ENCODE peak calls at places on chromosomes 5 and 9, in four cellular contexts. One of them, this sample, is unnamed.
A peak's percentile ranks its signal among the peaks of the same experiment; 100 is the strongest.

GRCh38 chr5:155010881-155011280 is 2.7 kb upstream of the KIF4B start:
- DNase-seq in fibroblast of villous mesenchyme: no peak
- DNase-seq in spleen: no peak
- DNase-seq in astrocyte: no peak
- DNase-seq in this sample: no peak

GRCh38 chr5:32523625-32524024 is 61.7 kb upstream of the SUB1 start:
- DNase-seq in fibroblast of villous mesenchyme: no peak
- DNase-seq in spleen: no peak
- DNase-seq in astrocyte: no peak
- DNase-seq in this sample: no peak

GRCh38 chr9:489198-490197 is 274.8 kb downstream of the DOCK8 start:
- DNase-seq in fibroblast of villous mesenchyme: no peak
- DNase-seq in spleen: no peak
- DNase-seq in astrocyte: no peak
- DNase-seq in this sample: no peak

GRCh38 chr5:56698463-56699381 is 116.6 kb upstream of the MAP3K1 start:
- DNase-seq in fibroblast of villous mesenchyme: no peak
- DNase-seq in spleen: no peak
- DNase-seq in astrocyte: no peak
- DNase-seq in this sample: no peak

GRCh38 chr9:136204838-136205706 is at the start of gene LHX3:
- DNase-seq in fibroblast of villous mesenchyme: peak; percentile 16
- DNase-seq in spleen: no peak
- DNase-seq in astrocyte: no peak
- DNase-seq in this sample: no peak

GRCh38 chr9:11992866-11993265 is 700.3 kb upstream of the TYRP1 start:
- DNase-seq in fibroblast of villous mesenchyme: no peak
- DNase-seq in spleen: no peak
- DNase-seq in astrocyte: no peak
- DNase-seq in this sample: no peak

GRCh38 chr9:135228345-135228982 is 141.0 kb downstream of the OLFM1 start:
- DNase-seq in fibroblast of villous mesenchyme: no peak
- DNase-seq in spleen: no peak
- DNase-seq in astrocyte: no peak
- DNase-seq in this sample: no peak

GRCh38 chr5:68297656-68298055 is 82.1 kb downstream of the PIK3R1 start:
- DNase-seq in fibroblast of villous mesenchyme: no peak
- DNase-seq in spleen: no peak
- DNase-seq in astrocyte: no peak
- DNase-seq in this sample: no peak

GRCh38 chr9:69097053-69097452 is 61.5 kb downstream of the FXN start:
- DNase-seq in fibroblast of villous mesenchyme: peak; percentile 82
- DNase-seq in spleen: no peak
- DNase-seq in astrocyte: peak; percentile 82
- DNase-seq in this sample: peak; percentile 80

GRCh38 chr5:139658928-139659667 is 10.9 kb downstream of the CXXC5 start:
- DNase-seq in fibroblast of villous mesenchyme: peak; percentile 83
- DNase-seq in spleen: no peak
- DNase-seq in astrocyte: peak; percentile 74
- DNase-seq in this sample: no peak

GRCh38 chr9:80437825-80438224 is 866.1 kb downstream of the TLE4 start:
- DNase-seq in fibroblast of villous mesenchyme: no peak
- DNase-seq in spleen: no peak
- DNase-seq in astrocyte: no peak
- DNase-seq in this sample: peak; percentile 45

GRCh38 chr9:127004946-127005769 is 90.6 kb downstream of the RALGPS1 start:
- DNase-seq in fibroblast of villous mesenchyme: peak; percentile 25
- DNase-seq in spleen: no peak
- DNase-seq in astrocyte: peak; percentile 67
- DNase-seq in this sample: peak; percentile 40

GRCh38 chr5:96868603-96869371 is 7.5 kb upstream of the ERAP2 start:
- DNase-seq in fibroblast of villous mesenchyme: peak; percentile 76
- DNase-seq in spleen: no peak
- DNase-seq in astrocyte: peak; percentile 62
- DNase-seq in this sample: no peak

GRCh38 chr5:174110290-174110689 is 64.8 kb downstream of the NSG2 start:
- DNase-seq in fibroblast of villous mesenchyme: no peak
- DNase-seq in spleen: no peak
- DNase-seq in astrocyte: no peak
- DNase-seq in this sample: no peak

GRCh38 chr5:93790401-93790800 is 49.0 kb upstream of the POU5F2 start:
- DNase-seq in fibroblast of villous mesenchyme: peak; percentile 38
- DNase-seq in spleen: no peak
- DNase-seq in astrocyte: peak; percentile 32
- DNase-seq in this sample: no peak

GRCh38 chr5:34542818-34543217 is 113.3 kb upstream of the RAI14 start:
- DNase-seq in fibroblast of villous mesenchyme: no peak
- DNase-seq in spleen: no peak
- DNase-seq in astrocyte: no peak
- DNase-seq in this sample: no peak

GRCh38 chr5:38446029-38446522 is 110.4 kb downstream of the LIFR start:
- DNase-seq in fibroblast of villous mesenchyme: no peak
- DNase-seq in spleen: no peak
- DNase-seq in astrocyte: no peak
- DNase-seq in this sample: no peak

GRCh38 chr5:140168371-140168770 is 6.6 kb upstream of the CYSTM1 start:
- DNase-seq in fibroblast of villous mesenchyme: no peak
- DNase-seq in spleen: no peak
- DNase-seq in astrocyte: no peak
- DNase-seq in this sample: no peak

GRCh38 chr9:32486839-32487562 is 39.0 kb downstream of the RIGI start:
- DNase-seq in fibroblast of villous mesenchyme: no peak
- DNase-seq in spleen: no peak
- DNase-seq in astrocyte: peak; percentile 17
- DNase-seq in this sample: no peak

GRCh38 chr5:80184235-80185023 is 71.4 kb downstream of the SERINC5 start:
- DNase-seq in fibroblast of villous mesenchyme: no peak
- DNase-seq in spleen: no peak
- DNase-seq in astrocyte: no peak
- DNase-seq in this sample: no peak

GRCh38 chr5:111748304-111748763 is 8.7 kb downstream of the NREP start:
- DNase-seq in fibroblast of villous mesenchyme: peak; percentile 57
- DNase-seq in spleen: no peak
- DNase-seq in astrocyte: peak; percentile 97
- DNase-seq in this sample: no peak

GRCh38 chr5:34656001-34656699 is at the start of gene RAI14:
- DNase-seq in fibroblast of villous mesenchyme: peak; percentile 89
- DNase-seq in spleen: peak; percentile 88
- DNase-seq in astrocyte: peak; percentile 73
- DNase-seq in this sample: no peak

GRCh38 chr5:58411372-58411771 is 48.5 kb downstream of the PLK2 start:
- DNase-seq in fibroblast of villous mesenchyme: no peak
- DNase-seq in spleen: no peak
- DNase-seq in astrocyte: peak; percentile 10
- DNase-seq in this sample: peak; percentile 71

GRCh38 chr5:759781-760362 is 24.7 kb downstream of the ZDHHC11B start:
- DNase-seq in fibroblast of villous mesenchyme: no peak
- DNase-seq in spleen: peak; percentile 70
- DNase-seq in astrocyte: no peak
- DNase-seq in this sample: no peak

GRCh38 chr5:106376522-106376921 is 1294.2 kb downstream of the EFNA5 start:
- DNase-seq in fibroblast of villous mesenchyme: peak; percentile 8
- DNase-seq in spleen: no peak
- DNase-seq in astrocyte: peak; percentile 86
- DNase-seq in this sample: peak; percentile 86

GRCh38 chr5:1152156-1152555 is 40.3 kb upstream of the SLC12A7 start:
- DNase-seq in fibroblast of villous mesenchyme: no peak
- DNase-seq in spleen: peak; percentile 85
- DNase-seq in astrocyte: no peak
- DNase-seq in this sample: no peak

GRCh38 chr5:9766581-9766980 is 136.4 kb upstream of the TAS2R1 start:
- DNase-seq in fibroblast of villous mesenchyme: no peak
- DNase-seq in spleen: no peak
- DNase-seq in astrocyte: peak; percentile 16
- DNase-seq in this sample: no peak

GRCh38 chr5:116640236-116640635 is 65.6 kb upstream of the SEMA6A start:
- DNase-seq in fibroblast of villous mesenchyme: no peak
- DNase-seq in spleen: no peak
- DNase-seq in astrocyte: no peak
- DNase-seq in this sample: no peak

GRCh38 chr5:177507165-177507564 is 2.5 kb downstream of the DOK3 start:
- DNase-seq in fibroblast of villous mesenchyme: peak; percentile 9
- DNase-seq in spleen: no peak
- DNase-seq in astrocyte: no peak
- DNase-seq in this sample: no peak

GRCh38 chr9:93698140-93698908 is 121.9 kb downstream of the PHF2 start:
- DNase-seq in fibroblast of villous mesenchyme: no peak
- DNase-seq in spleen: peak; percentile 62
- DNase-seq in astrocyte: no peak
- DNase-seq in this sample: no peak

DNA sequence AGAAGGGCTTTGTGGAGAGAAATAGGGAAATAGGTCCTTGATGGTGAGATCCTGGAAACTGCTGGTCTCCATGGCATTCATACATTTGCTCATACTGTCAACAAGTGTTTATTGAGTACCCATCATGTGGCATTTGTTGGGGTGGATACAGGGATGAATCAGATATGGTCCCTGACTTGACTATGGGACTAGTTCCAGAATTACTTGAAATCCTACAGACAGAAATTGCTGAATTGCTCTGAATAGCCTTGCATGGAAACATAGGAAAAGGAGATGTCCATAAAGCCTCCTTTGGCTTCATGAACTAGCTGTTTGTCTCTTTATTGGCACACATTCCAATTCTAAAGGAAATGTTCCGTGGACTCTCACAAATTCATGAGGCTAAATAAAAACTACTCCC is 122.3 kb upstream of the C6 start:
- DNase-seq in fibroblast of villous mesenchyme: no peak
- DNase-seq in spleen: no peak
- DNase-seq in astrocyte: no peak
- DNase-seq in this sample: no peak
- H3K4me3 ChIP-seq in fibroblast of villous mesenchyme: no peak overlapping the region
- H3K4me3 ChIP-seq in spleen: no peak overlapping the region
- H3K4me3 ChIP-seq in astrocyte: no peak overlapping the region
- H3K4me3 ChIP-seq in this sample: no peak overlapping the region

DNA sequence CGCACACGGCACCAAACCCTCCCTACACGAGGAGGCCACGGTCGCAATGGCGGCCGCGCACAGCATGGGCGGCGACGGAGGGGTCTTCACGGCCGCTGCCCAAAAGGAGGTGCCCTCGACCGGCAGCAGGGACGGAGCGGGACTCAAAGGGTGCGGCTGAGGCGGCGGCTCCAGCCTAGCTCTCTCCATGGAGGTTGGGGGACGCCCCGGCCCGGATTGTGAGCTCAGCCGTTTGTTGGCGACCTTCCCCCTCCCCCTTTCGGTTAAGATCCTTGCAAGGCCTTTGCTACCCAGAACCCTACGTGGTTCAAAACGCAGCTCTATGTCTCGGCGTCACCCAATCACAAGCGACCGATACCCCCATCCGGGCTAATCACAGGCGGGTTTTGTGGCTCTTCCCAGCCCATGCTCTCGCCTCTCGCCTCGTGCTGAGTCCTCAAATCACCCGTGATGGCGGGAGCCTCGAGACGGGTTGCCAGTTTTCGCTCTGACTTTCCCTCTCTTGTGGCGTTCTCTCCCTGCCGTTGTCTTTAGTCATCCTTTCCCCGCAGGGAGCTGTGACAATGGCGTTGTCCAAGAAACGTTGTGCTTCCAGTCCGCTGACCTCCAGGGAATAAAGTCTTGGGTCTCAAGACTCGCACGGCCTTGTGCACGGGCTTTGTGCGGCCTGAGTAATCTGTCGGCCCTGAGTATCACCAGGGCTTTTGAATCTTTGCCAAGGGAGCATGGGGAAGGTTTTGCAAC is 19.5 kb downstream of the C5orf52 start:
- DNase-seq in fibroblast of villous mesenchyme: no peak
- DNase-seq in spleen: no peak
- DNase-seq in astrocyte: no peak
- DNase-seq in this sample: no peak
- H3K4me3 ChIP-seq in fibroblast of villous mesenchyme: no peak overlapping the region
- H3K4me3 ChIP-seq in spleen: no peak overlapping the region
- H3K4me3 ChIP-seq in astrocyte: no peak overlapping the region
- H3K4me3 ChIP-seq in this sample: no peak overlapping the region

GRCh38 chr9:128249558-128249913 is 26.3 kb downstream of the GOLGA2 start:
- DNase-seq in fibroblast of villous mesenchyme: no peak
- DNase-seq in spleen: no peak
- DNase-seq in astrocyte: no peak
- DNase-seq in this sample: no peak
- H3K4me3 ChIP-seq in fibroblast of villous mesenchyme: no peak overlapping the region
- H3K4me3 ChIP-seq in spleen: no peak overlapping the region
- H3K4me3 ChIP-seq in astrocyte: no peak overlapping the region
- H3K4me3 ChIP-seq in this sample: no peak overlapping the region

DNA sequence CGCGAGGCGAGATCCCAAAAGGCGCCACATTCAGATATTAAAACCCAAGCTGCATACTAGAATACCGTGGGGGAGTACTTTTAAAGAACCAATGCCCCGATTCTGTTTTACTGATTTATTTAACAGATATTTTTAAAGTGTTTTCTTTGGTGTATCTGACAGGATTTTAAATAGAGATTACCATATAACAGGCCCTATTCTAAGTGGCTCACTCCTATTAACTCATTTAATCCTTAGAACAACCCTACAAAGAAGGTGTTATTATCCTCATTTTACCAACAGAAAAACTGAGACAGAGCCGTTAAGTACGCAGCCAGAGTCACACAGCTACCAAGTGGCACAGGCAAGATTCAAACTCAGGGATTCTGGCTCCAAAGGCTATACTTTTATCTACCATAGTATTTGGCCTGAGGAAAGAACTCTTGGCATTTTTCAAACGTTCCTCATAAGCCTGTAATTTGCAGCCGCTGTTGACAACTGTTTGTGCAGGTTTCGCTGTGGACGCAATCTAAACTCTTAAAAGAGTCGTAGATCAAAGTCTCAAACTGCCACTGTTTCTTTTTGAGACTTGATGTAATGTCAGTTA is 550 bp upstream of the TMEM245 start:
- DNase-seq in fibroblast of villous mesenchyme: no peak
- DNase-seq in spleen: no peak
- DNase-seq in astrocyte: no peak
- DNase-seq in this sample: no peak
- H3K4me3 ChIP-seq in fibroblast of villous mesenchyme: no peak overlapping the region
- H3K4me3 ChIP-seq in spleen: peak overlapping the region; percentile 90
- H3K4me3 ChIP-seq in astrocyte: no peak overlapping the region
- H3K4me3 ChIP-seq in this sample: peak overlapping the region; percentile 21

DNA sequence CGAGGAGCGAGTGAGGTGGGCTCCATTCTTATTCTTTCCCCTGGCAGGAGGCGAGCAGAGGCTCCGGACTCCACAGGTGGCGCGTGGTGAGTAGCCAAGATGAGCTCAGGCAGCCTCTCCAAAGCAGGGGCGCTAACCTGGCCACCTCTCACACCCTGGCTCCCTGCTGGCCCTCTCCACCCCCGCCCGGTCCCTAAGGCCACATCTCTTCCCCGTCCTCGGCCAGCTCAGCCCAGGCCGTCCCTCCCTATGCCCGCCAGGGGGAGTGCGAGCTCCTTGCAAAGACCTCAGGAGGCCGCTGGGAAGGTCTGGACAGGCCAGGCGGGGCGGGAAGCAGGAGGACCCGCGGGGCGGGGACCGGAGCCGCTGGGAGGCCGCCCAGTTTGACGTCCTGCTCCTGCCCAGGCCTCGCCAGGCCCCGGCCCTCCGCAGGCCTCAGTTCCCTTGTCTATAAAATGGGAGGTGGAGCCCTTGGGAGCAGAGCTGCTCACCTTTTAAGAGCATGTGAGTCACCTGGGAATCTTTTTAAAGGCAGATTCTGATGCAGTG is 46.3 kb upstream of the GGTA1 start:
- DNase-seq in fibroblast of villous mesenchyme: peak; percentile 94
- DNase-seq in spleen: peak; percentile 95
- DNase-seq in astrocyte: peak; percentile 79
- DNase-seq in this sample: peak; percentile 67
- H3K4me3 ChIP-seq in fibroblast of villous mesenchyme: no peak overlapping the region
- H3K4me3 ChIP-seq in spleen: no peak overlapping the region
- H3K4me3 ChIP-seq in astrocyte: peak overlapping the region; percentile 7
- H3K4me3 ChIP-seq in this sample: peak overlapping the region; percentile 22

This sample was measured in retinal pigment epithelial cell.